ENCODE peak calls at places on chromosome 5, in six cellular contexts. C is fibroblast of mammary gland, K is LoVo, J is foreskin fibroblast, S is B cell, W is GM20000. P is an unnamed sample.

GRCh38 chr5:21685016-21685415 is 1168.1 kb downstream of the CDH12 start:
- DNase-seq in K (no peak), C (no peak), J (no peak), W (no peak), S (no peak), P (no peak)

GRCh38 chr5:67000794-67001475 is 195.7 kb downstream of the CD180 start:
- DNase-seq in C (no peak), W (no peak), S (no peak), J (no peak), K (no peak), P (no peak)

GRCh38 chr5:127307868-127308267 is 17.3 kb downstream of the MEGF10 start:
- DNase-seq in K (no peak), J (no peak), W (no peak), C (no peak), S (no peak), P (no peak)

GRCh38 chr5:43386960-43387362 is 25.2 kb downstream of the CCL28 start:
- DNase-seq in C (peak), K (no peak), J (no peak), W (peak), S (no peak), P (no peak)

GRCh38 chr5:92729088-92729487 is 851.9 kb downstream of the NR2F1-AS1 start:
- DNase-seq in J (no peak), C (no peak), K (no peak), S (no peak), W (no peak), P (no peak)

GRCh38 chr5:98401645-98402044 is 371.8 kb upstream of the RGMB start:
- DNase-seq in W (no peak), S (no peak), J (peak), K (no peak), C (no peak), P (no peak)

GRCh38 chr5:13865317-13865716 is 79.2 kb downstream of the DNAH5 start:
- DNase-seq in C (no peak), S (no peak), W (no peak), K (no peak), J (no peak), P (no peak)

GRCh38 chr5:132099073-132099748 is 25.6 kb downstream of the CSF2 start:
- DNase-seq in K (no peak), S (peak), J (no peak), W (no peak), C (no peak), P (peak)

GRCh38 chr5:97726106-97726505 is 543.1 kb upstream of the RIOK2 start:
- DNase-seq in J (peak), K (no peak), C (peak), S (no peak), W (no peak), P (no peak)